ENCODE peak calls at places on chromosome 22, in four cellular contexts. One of them, this sample, is unnamed.

GRCh38 chr22:33909075-33909458 is 11.2 kb downstream of the LARGE1 start:
- DNase-seq in cardiac fibroblast: peak
- DNase-seq in NCI-H146: no peak
- DNase-seq in Caco-2: no peak
- DNase-seq in this sample: peak

GRCh38 chr22:37121887-37122591 is 12.5 kb upstream of the TMPRSS6 start:
- DNase-seq in cardiac fibroblast: peak
- DNase-seq in NCI-H146: no peak
- DNase-seq in Caco-2: no peak
- DNase-seq in this sample: peak

GRCh38 chr22:20186871-20187546 is 36.2 kb upstream of the CCDC188 start:
- DNase-seq in cardiac fibroblast: no peak
- DNase-seq in NCI-H146: peak
- DNase-seq in Caco-2: no peak
- DNase-seq in this sample: no peak

GRCh38 chr22:48039326-48039725 is 1276.9 kb downstream of the TBC1D22A start:
- DNase-seq in cardiac fibroblast: no peak
- DNase-seq in NCI-H146: no peak
- DNase-seq in Caco-2: no peak
- DNase-seq in this sample: no peak

GRCh38 chr22:24208012-24208749 is 26.9 kb downstream of the SUSD2 start:
- DNase-seq in cardiac fibroblast: peak
- DNase-seq in NCI-H146: no peak
- DNase-seq in Caco-2: no peak
- DNase-seq in this sample: peak

GRCh38 chr22:41352058-41352457 is 29.7 kb upstream of the TEF start:
- DNase-seq in cardiac fibroblast: peak
- DNase-seq in NCI-H146: no peak
- DNase-seq in Caco-2: peak
- DNase-seq in this sample: no peak

GRCh38 chr22:35894937-35895708 is 133.5 kb downstream of the RBFOX2 start:
- DNase-seq in cardiac fibroblast: peak
- DNase-seq in NCI-H146: no peak
- DNase-seq in Caco-2: peak
- DNase-seq in this sample: no peak

GRCh38 chr22:40665312-40665711 is 14.0 kb upstream of the MCHR1 start:
- DNase-seq in cardiac fibroblast: peak
- DNase-seq in NCI-H146: no peak
- DNase-seq in Caco-2: no peak
- DNase-seq in this sample: no peak

GRCh38 chr22:26316732-26317131 is 112.3 kb upstream of the ASPHD2 start:
- DNase-seq in cardiac fibroblast: no peak
- DNase-seq in NCI-H146: no peak
- DNase-seq in Caco-2: no peak
- DNase-seq in this sample: no peak

GRCh38 chr22:37088108-37088605 is 21.4 kb downstream of the TMPRSS6 start:
- DNase-seq in cardiac fibroblast: no peak
- DNase-seq in NCI-H146: no peak
- DNase-seq in Caco-2: no peak
- DNase-seq in this sample: no peak

GRCh38 chr22:21010426-21011113 is 4.4 kb upstream of the P2RX6 start:
- DNase-seq in cardiac fibroblast: no peak
- DNase-seq in NCI-H146: no peak
- DNase-seq in Caco-2: no peak
- DNase-seq in this sample: no peak

GRCh38 chr22:38016182-38017078 is 32.1 kb upstream of the SOX10 start:
- DNase-seq in cardiac fibroblast: peak
- DNase-seq in NCI-H146: no peak
- DNase-seq in Caco-2: no peak
- DNase-seq in this sample: no peak

GRCh38 chr22:43996981-43997265 is 27.2 kb upstream of the PARVB start:
- DNase-seq in cardiac fibroblast: no peak
- DNase-seq in NCI-H146: no peak
- DNase-seq in Caco-2: no peak
- DNase-seq in this sample: no peak

GRCh38 chr22:21642584-21643448 is 714 bp downstream of the SDF2L1 start:
- DNase-seq in cardiac fibroblast: peak
- DNase-seq in NCI-H146: peak
- DNase-seq in Caco-2: peak
- DNase-seq in this sample: peak

GRCh38 chr22:49728566-49729271 is 99.0 kb downstream of the BRD1 start:
- DNase-seq in cardiac fibroblast: no peak
- DNase-seq in NCI-H146: no peak
- DNase-seq in Caco-2: no peak
- DNase-seq in this sample: no peak

GRCh38 chr22:29842740-29843139 is 4.7 kb upstream of the ASCC2 start:
- DNase-seq in cardiac fibroblast: peak
- DNase-seq in NCI-H146: no peak
- DNase-seq in Caco-2: no peak
- DNase-seq in this sample: peak

GRCh38 chr22:29727248-29727551 is 7.4 kb downstream of the CABP7 start:
- DNase-seq in cardiac fibroblast: peak
- DNase-seq in NCI-H146: no peak
- DNase-seq in Caco-2: peak
- DNase-seq in this sample: peak

GRCh38 chr22:19603767-19604166 is 79.6 kb upstream of the CLDN5 start:
- DNase-seq in cardiac fibroblast: no peak
- DNase-seq in NCI-H146: no peak
- DNase-seq in Caco-2: no peak
- DNase-seq in this sample: peak

GRCh38 chr22:24982301-24983056 is 30.0 kb downstream of the KIAA1671 start:
- DNase-seq in cardiac fibroblast: no peak
- DNase-seq in NCI-H146: no peak
- DNase-seq in Caco-2: no peak
- DNase-seq in this sample: no peak

GRCh38 chr22:36455571-36456458 is 25.6 kb downstream of the TXN2 start:
- DNase-seq in cardiac fibroblast: no peak
- DNase-seq in NCI-H146: peak
- DNase-seq in Caco-2: no peak
- DNase-seq in this sample: no peak

GRCh38 chr22:42039271-42039670 is 31.3 kb downstream of the NAGA start:
- DNase-seq in cardiac fibroblast: no peak
- DNase-seq in NCI-H146: no peak
- DNase-seq in Caco-2: no peak
- DNase-seq in this sample: no peak

GRCh38 chr22:23784215-23784732 is 2.5 kb upstream of the SMARCB1 start:
- DNase-seq in cardiac fibroblast: no peak
- DNase-seq in NCI-H146: no peak
- DNase-seq in Caco-2: no peak
- DNase-seq in this sample: peak

GRCh38 chr22:48021946-48022345 is 1259.5 kb downstream of the TBC1D22A start:
- DNase-seq in cardiac fibroblast: no peak
- DNase-seq in NCI-H146: no peak
- DNase-seq in Caco-2: no peak
- DNase-seq in this sample: no peak

GRCh38 chr22:45731798-45732495 is 60.3 kb downstream of the ATXN10 start:
- DNase-seq in cardiac fibroblast: peak
- DNase-seq in NCI-H146: no peak
- DNase-seq in Caco-2: no peak
- DNase-seq in this sample: peak

GRCh38 chr22:28600546-28601143 is 79.0 kb downstream of the TTC28 start:
- DNase-seq in cardiac fibroblast: peak
- DNase-seq in NCI-H146: peak
- DNase-seq in Caco-2: no peak
- DNase-seq in this sample: peak

GRCh38 chr22:47014946-47015345 is 252.5 kb downstream of the TBC1D22A start:
- DNase-seq in cardiac fibroblast: no peak
- DNase-seq in NCI-H146: no peak
- DNase-seq in Caco-2: peak
- DNase-seq in this sample: no peak

GRCh38 chr22:38228326-38228872 is 26.6 kb downstream of the MAFF start:
- DNase-seq in cardiac fibroblast: peak
- DNase-seq in NCI-H146: no peak
- DNase-seq in Caco-2: no peak
- DNase-seq in this sample: no peak

GRCh38 chr22:19719055-19719482 is 4.3 kb upstream of the GP1BB start:
- DNase-seq in cardiac fibroblast: no peak
- DNase-seq in NCI-H146: no peak
- DNase-seq in Caco-2: no peak
- DNase-seq in this sample: no peak

GRCh38 chr22:27252282-27253049 is 549.1 kb downstream of the MN1 start:
- DNase-seq in cardiac fibroblast: peak
- DNase-seq in NCI-H146: no peak
- DNase-seq in Caco-2: no peak
- DNase-seq in this sample: no peak

GRCh38 chr22:11629661-11630385 is 3898.2 kb upstream of the OR11H1 start:
- DNase-seq in cardiac fibroblast: no peak
- DNase-seq in NCI-H146: no peak
- DNase-seq in Caco-2: no peak
- DNase-seq in this sample: no peak

GRCh38 chr22:29128891-29129643 is 56.2 kb downstream of the KREMEN1 start:
- DNase-seq in cardiac fibroblast: no peak
- DNase-seq in NCI-H146: no peak
- DNase-seq in Caco-2: no peak
- DNase-seq in this sample: no peak